ENCODE peak calls at places on chromosome 17, in nine cellular contexts. O is stimulated activated CD8-positive, alpha-beta memory T cell treated with anti-CD3 and anti-CD28 coated beads, Interleukin-4, amount 100 ng/mL, for 24 hours; M is upper lobe of right lung; L is CD4-positive, CD25-positive, alpha-beta regulatory T cell; V is HTR-8/SVneo; W is CD8-positive, alpha-beta memory T cell; R is NCI-H446; H is HT-29; I is lower leg skin. A is an unnamed sample.
A peak's percentile ranks its signal among the peaks of the same experiment; 100 is the strongest.

GRCh38 chr17:39852239-39852638 is 11.9 kb downstream of the IKZF3 start:
- DNase-seq in R (no peak), W (no peak), I (no peak), L (no peak), M (no peak), H (no peak), O (no peak), V (no peak), A (no peak)

GRCh38 chr17:1649844-1650409 is at the start of gene RILP:
- DNase-seq in I (peak; percentile 96), L (no peak), R (no peak), O (no peak), M (peak; percentile 95), H (peak; percentile 87), W (no peak), V (peak; percentile 45), A (peak; percentile 95)

GRCh38 chr17:76442341-76443338 is 10.3 kb downstream of the UBE2O start:
- DNase-seq in H (no peak), W (no peak), R (no peak), L (no peak), V (no peak), I (no peak), O (no peak), M (no peak), A (no peak)

GRCh38 chr17:62064029-62064790 is 868 bp downstream of the MED13 start:
- DNase-seq in R (no peak), M (no peak), H (peak; percentile 50), V (peak; percentile 28), I (no peak), O (no peak), W (no peak), L (peak; percentile 36), A (no peak)

GRCh38 chr17:37160940-37161339 is 212.2 kb downstream of the AATF start:
- DNase-seq in I (no peak), M (no peak), R (no peak), H (peak; percentile 44), O (no peak), V (no peak), W (no peak), L (no peak), A (no peak)

GRCh38 chr17:34378664-34379101 is 15.7 kb upstream of the CCL1 start:
- DNase-seq in M (no peak), R (no peak), L (no peak), H (no peak), I (no peak), V (no peak), W (no peak), O (no peak), A (no peak)

GRCh38 chr17:4739122-4740024 is at the start of the genes CXCL16 and ZMYND15:
- DNase-seq in W (peak; percentile 53), O (no peak), L (peak; percentile 66), V (peak; percentile 46), R (no peak), M (peak; percentile 88), I (peak; percentile 92), H (peak; percentile 31), A (peak; percentile 82)

GRCh38 chr17:39002991-39003715 is 36.0 kb upstream of the FBXO47 start:
- DNase-seq in V (no peak), L (peak; percentile 49), W (no peak), O (peak; percentile 18), H (peak; percentile 82), I (peak; percentile 95), M (peak; percentile 78), R (no peak), A (peak; percentile 42)

GRCh38 chr17:5553479-5553878 is 30.8 kb downstream of the NLRP1 start:
- DNase-seq in H (no peak), V (no peak), O (no peak), W (no peak), R (no peak), I (no peak), L (no peak), M (no peak), A (no peak)

GRCh38 chr17:4295686-4296085 is 31.9 kb upstream of the ANKFY1 start:
- DNase-seq in W (no peak), R (no peak), O (no peak), I (no peak), M (no peak), V (no peak), H (no peak), L (no peak), A (no peak)

A was measured in stomach.